ENCODE peak calls at places on chromosomes 4 and X, in four cellular contexts. One of them, this sample, is unnamed.

GRCh38 chr4:587671-588350 is 11.7 kb upstream of the TMEM271 start:
- DNase-seq in COR-L47: no peak
- DNase-seq in NCI-H774: no peak
- DNase-seq in stromal cell of bone marrow: no peak
- DNase-seq in this sample: no peak

GRCh38 chrX:69038188-69038587 is 127.1 kb downstream of the PJA1 start:
- DNase-seq in COR-L47: no peak
- DNase-seq in NCI-H774: no peak
- DNase-seq in stromal cell of bone marrow: no peak
- DNase-seq in this sample: no peak

GRCh38 chr4:148901075-148901705 is 459.0 kb upstream of the NR3C2 start:
- DNase-seq in COR-L47: no peak
- DNase-seq in NCI-H774: no peak
- DNase-seq in stromal cell of bone marrow: no peak
- DNase-seq in this sample: no peak

GRCh38 chr4:70772929-70773555 is 51.3 kb downstream of the RUFY3 start:
- DNase-seq in COR-L47: no peak
- DNase-seq in NCI-H774: no peak
- DNase-seq in stromal cell of bone marrow: no peak
- DNase-seq in this sample: no peak

GRCh38 chr4:168511780-168512467 is 15.1 kb downstream of the PALLD start:
- DNase-seq in COR-L47: no peak
- DNase-seq in NCI-H774: no peak
- DNase-seq in stromal cell of bone marrow: no peak
- DNase-seq in this sample: no peak

GRCh38 chr4:153083447-153083921 is 120.8 kb upstream of the TRIM2 start:
- DNase-seq in COR-L47: peak; percentile 71
- DNase-seq in NCI-H774: peak; percentile 49
- DNase-seq in stromal cell of bone marrow: peak; percentile 60
- DNase-seq in this sample: peak; percentile 75

GRCh38 chr4:16289872-16290554 is 63.7 kb upstream of the TAPT1 start:
- DNase-seq in COR-L47: peak; percentile 10
- DNase-seq in NCI-H774: no peak
- DNase-seq in stromal cell of bone marrow: peak; percentile 30
- DNase-seq in this sample: no peak

GRCh38 chr4:80781436-80781835 is 249.1 kb upstream of the BMP3 start:
- DNase-seq in COR-L47: no peak
- DNase-seq in NCI-H774: no peak
- DNase-seq in stromal cell of bone marrow: no peak
- DNase-seq in this sample: no peak

GRCh38 chrX:34612036-34612435 is 45.0 kb downstream of the TMEM47 start:
- DNase-seq in COR-L47: peak; percentile 1
- DNase-seq in NCI-H774: no peak
- DNase-seq in stromal cell of bone marrow: no peak
- DNase-seq in this sample: no peak

GRCh38 chr4:10743357-10743756 is 58.8 kb upstream of the CLNK start:
- DNase-seq in COR-L47: no peak
- DNase-seq in NCI-H774: no peak
- DNase-seq in stromal cell of bone marrow: no peak
- DNase-seq in this sample: no peak

GRCh38 chr4:176320340-176320975 is 692 bp downstream of the SPCS3 start:
- DNase-seq in COR-L47: peak; percentile 71
- DNase-seq in NCI-H774: peak; percentile 51
- DNase-seq in stromal cell of bone marrow: peak; percentile 81
- DNase-seq in this sample: peak; percentile 68

GRCh38 chr4:56981795-56982201 is 3.1 kb downstream of the POLR2B start:
- DNase-seq in COR-L47: no peak
- DNase-seq in NCI-H774: no peak
- DNase-seq in stromal cell of bone marrow: no peak
- DNase-seq in this sample: no peak

GRCh38 chr4:74969507-74970474 is 36.9 kb downstream of the PARM1 start:
- DNase-seq in COR-L47: no peak
- DNase-seq in NCI-H774: no peak
- DNase-seq in stromal cell of bone marrow: no peak
- DNase-seq in this sample: no peak

GRCh38 chr4:53497446-53498069 is 93.7 kb downstream of the LNX1 start:
- DNase-seq in COR-L47: no peak
- DNase-seq in NCI-H774: no peak
- DNase-seq in stromal cell of bone marrow: peak; percentile 69
- DNase-seq in this sample: no peak

GRCh38 chrX:124033821-124034220 is 72.3 kb downstream of the STAG2 start:
- DNase-seq in COR-L47: no peak
- DNase-seq in NCI-H774: no peak
- DNase-seq in stromal cell of bone marrow: no peak
- DNase-seq in this sample: no peak

GRCh38 chr4:23884261-23884660 is 5.6 kb downstream of the PPARGC1A start:
- DNase-seq in COR-L47: no peak
- DNase-seq in NCI-H774: no peak
- DNase-seq in stromal cell of bone marrow: no peak
- DNase-seq in this sample: no peak

GRCh38 chr4:169238445-169238844 is 32.3 kb downstream of the SH3RF1 start:
- DNase-seq in COR-L47: no peak
- DNase-seq in NCI-H774: no peak
- DNase-seq in stromal cell of bone marrow: no peak
- DNase-seq in this sample: no peak

GRCh38 chr4:47623916-47624554 is 139.0 kb downstream of the ATP10D start:
- DNase-seq in COR-L47: no peak
- DNase-seq in NCI-H774: no peak
- DNase-seq in stromal cell of bone marrow: no peak
- DNase-seq in this sample: no peak

GRCh38 chr4:170374770-170375169 is 285.0 kb upstream of the AADAT start:
- DNase-seq in COR-L47: no peak
- DNase-seq in NCI-H774: no peak
- DNase-seq in stromal cell of bone marrow: no peak
- DNase-seq in this sample: no peak

GRCh38 chr4:182189107-182189878 is 53.9 kb upstream of the TENM3 start:
- DNase-seq in COR-L47: peak; percentile 30
- DNase-seq in NCI-H774: no peak
- DNase-seq in stromal cell of bone marrow: peak; percentile 64
- DNase-seq in this sample: no peak

GRCh38 chrX:38041237-38041636 is 34.9 kb downstream of the SYTL5 start:
- DNase-seq in COR-L47: no peak
- DNase-seq in NCI-H774: no peak
- DNase-seq in stromal cell of bone marrow: no peak
- DNase-seq in this sample: no peak

GRCh38 chr4:141571368-141571767 is 65.0 kb upstream of the IL15 start:
- DNase-seq in COR-L47: no peak
- DNase-seq in NCI-H774: no peak
- DNase-seq in stromal cell of bone marrow: no peak
- DNase-seq in this sample: no peak

GRCh38 chrX:1564750-1565683 is 26.4 kb upstream of the AKAP17A start:
- DNase-seq in COR-L47: no peak
- DNase-seq in NCI-H774: no peak
- DNase-seq in stromal cell of bone marrow: no peak
- DNase-seq in this sample: no peak

GRCh38 chr4:179626687-179627086 is 2184.4 kb upstream of the AGA start:
- DNase-seq in COR-L47: no peak
- DNase-seq in NCI-H774: no peak
- DNase-seq in stromal cell of bone marrow: no peak
- DNase-seq in this sample: no peak

GRCh38 chr4:26020083-26020668 is 106.2 kb downstream of the SMIM20 start:
- DNase-seq in COR-L47: no peak
- DNase-seq in NCI-H774: no peak
- DNase-seq in stromal cell of bone marrow: no peak
- DNase-seq in this sample: no peak

GRCh38 chrX:42946544-42947223 is 168.7 kb upstream of the PPP1R2C start:
- DNase-seq in COR-L47: no peak
- DNase-seq in NCI-H774: no peak
- DNase-seq in stromal cell of bone marrow: no peak
- DNase-seq in this sample: no peak

GRCh38 chrX:130728208-130728607 is 174.8 kb downstream of the ENOX2 start:
- DNase-seq in COR-L47: no peak
- DNase-seq in NCI-H774: no peak
- DNase-seq in stromal cell of bone marrow: no peak
- DNase-seq in this sample: no peak

GRCh38 chr4:89158884-89159503 is 47.7 kb downstream of the TIGD2 start:
- DNase-seq in COR-L47: peak; percentile 17
- DNase-seq in NCI-H774: peak; percentile 20
- DNase-seq in stromal cell of bone marrow: peak; percentile 31
- DNase-seq in this sample: no peak

This sample was measured in NCI-H1092.